ENCODE peak calls at places on chromosomes 5 and 9, in nine cellular contexts. B is keratinocyte, U is H1, Y is fibroblast of lung, W is K562, G is neural progenitor cell, P is HFFc6, S is GM13977, J is endothelial cell. Z is an unnamed sample.

GRCh38 chr5:128763324-128763723 is 202.0 kb upstream of the SLC27A6 start:
- DNase-seq in B (no peak), U (no peak), Y (no peak), W (no peak), G (no peak), P (no peak), S (no peak), J (no peak), Z (no peak)

GRCh38 chr9:4668604-4669003 is 2.3 kb upstream of the SPATA6L start:
- DNase-seq in B (no peak), U (no peak), Y (no peak), W (no peak), G (no peak), P (no peak), S (no peak), J (no peak), Z (no peak)

GRCh38 chr9:33151007-33151557 is 16.1 kb downstream of the B4GALT1 start:
- DNase-seq in B (no peak), U (no peak), Y (peak), W (no peak), G (no peak), P (peak), S (no peak), J (no peak), Z (no peak)

GRCh38 chr9:98772364-98773155 is 23.8 kb downstream of the ANKS6 start:
- DNase-seq in B (no peak), U (peak), Y (no peak), W (no peak), G (no peak), P (no peak), S (no peak), J (no peak), Z (no peak)

GRCh38 chr5:115184780-115185179 is 15.1 kb upstream of the TRIM36 start:
- DNase-seq in B (no peak), U (no peak), Y (peak), W (no peak), G (no peak), P (peak), S (no peak), J (no peak), Z (no peak)

GRCh38 chr5:1793966-1794895 is 5.4 kb downstream of the MRPL36 start:
- DNase-seq in B (no peak), U (no peak), Y (peak), W (no peak), G (no peak), P (peak), S (no peak), J (no peak), Z (no peak)

GRCh38 chr5:152329191-152329590 is 75.9 kb downstream of the NMUR2 start:
- DNase-seq in B (no peak), U (no peak), Y (no peak), W (no peak), G (no peak), P (no peak), S (no peak), J (no peak), Z (no peak)

GRCh38 chr9:5817776-5818336 is 15.1 kb downstream of the ERMP1 start:
- DNase-seq in B (no peak), U (no peak), Y (peak), W (no peak), G (no peak), P (peak), S (no peak), J (no peak), Z (peak)

GRCh38 chr9:28735943-28736342 is 1162.7 kb upstream of the C9orf72 start:
- DNase-seq in B (no peak), U (no peak), Y (no peak), W (no peak), G (no peak), P (no peak), S (no peak), J (no peak), Z (no peak)

GRCh38 chr9:105426657-105427056 is 21.2 kb upstream of the FSD1L start:
- DNase-seq in B (no peak), U (no peak), Y (no peak), W (no peak), G (no peak), P (no peak), S (no peak), J (no peak), Z (no peak)

GRCh38 chr9:72396247-72397091 is 31.5 kb upstream of the ZFAND5 start:
- DNase-seq in B (no peak), U (no peak), Y (peak), W (no peak), G (no peak), P (peak), S (no peak), J (no peak), Z (no peak)

GRCh38 chr5:4984461-4984860 is 155.7 kb upstream of the ADAMTS16 start:
- DNase-seq in B (no peak), U (no peak), Y (no peak), W (no peak), G (no peak), P (no peak), S (no peak), J (no peak), Z (no peak)

GRCh38 chr5:180787025-180787424 is 15.6 kb downstream of the MGAT1 start:
- DNase-seq in B (no peak), U (no peak), Y (no peak), W (no peak), G (peak), P (no peak), S (no peak), J (peak), Z (no peak)

GRCh38 chr9:137221095-137221374 is 1.0 kb downstream of the RNF208 start:
- DNase-seq in B (no peak), U (no peak), Y (no peak), W (no peak), G (no peak), P (no peak), S (no peak), J (no peak), Z (no peak)

GRCh38 chr9:16112116-16112515 is 559.3 kb downstream of the CCDC171 start:
- DNase-seq in B (no peak), U (peak), Y (no peak), W (no peak), G (peak), P (no peak), S (no peak), J (no peak), Z (no peak)

GRCh38 chr9:128094166-128094949 is 26.3 kb downstream of the SLC25A25 start:
- DNase-seq in B (peak), U (no peak), Y (peak), W (peak), G (peak), P (peak), S (peak), J (peak), Z (peak)

GRCh38 chr5:34034497-34035327 is 8.3 kb downstream of the C1QTNF3 start:
- DNase-seq in B (no peak), U (no peak), Y (no peak), W (no peak), G (no peak), P (no peak), S (no peak), J (no peak), Z (no peak)

GRCh38 chr5:154466147-154466546 is 11.9 kb downstream of the HAND1 start:
- DNase-seq in B (no peak), U (no peak), Y (no peak), W (no peak), G (no peak), P (no peak), S (no peak), J (no peak), Z (no peak)

GRCh38 chr9:137147091-137147792 is 8.3 kb downstream of the GRIN1 start:
- DNase-seq in B (no peak), U (no peak), Y (no peak), W (no peak), G (no peak), P (no peak), S (no peak), J (no peak), Z (no peak)

GRCh38 chr9:124511426-124511840 is 4.2 kb upstream of the NR5A1 start:
- DNase-seq in B (no peak), U (peak), Y (no peak), W (peak), G (no peak), P (peak), S (peak), J (no peak), Z (no peak)

GRCh38 chr5:143085319-143085917 is 315.2 kb downstream of the ARHGAP26 start:
- DNase-seq in B (no peak), U (no peak), Y (peak), W (no peak), G (no peak), P (no peak), S (no peak), J (no peak), Z (no peak)

GRCh38 chr9:129026442-129027223 is 1.5 kb downstream of the SH3GLB2 start:
- DNase-seq in B (no peak), U (no peak), Y (peak), W (no peak), G (peak), P (no peak), S (no peak), J (no peak), Z (peak)

GRCh38 chr5:83589786-83590185 is 118.2 kb downstream of the VCAN start:
- DNase-seq in B (no peak), U (no peak), Y (no peak), W (no peak), G (no peak), P (no peak), S (no peak), J (no peak), Z (no peak)

GRCh38 chr9:93090091-93090655 is 5.8 kb upstream of the CARD19 start:
- DNase-seq in B (no peak), U (no peak), Y (no peak), W (no peak), G (peak), P (no peak), S (no peak), J (no peak), Z (no peak)

GRCh38 chr9:93087971-93088655 is 7.9 kb upstream of the CARD19 start:
- DNase-seq in B (no peak), U (no peak), Y (no peak), W (no peak), G (peak), P (no peak), S (no peak), J (no peak), Z (no peak)

GRCh38 chr9:93088656-93089015 is 7.4 kb upstream of the CARD19 start:
- DNase-seq in B (no peak), U (no peak), Y (no peak), W (no peak), G (no peak), P (no peak), S (no peak), J (no peak), Z (no peak)

GRCh38 chr9:93089024-93089423 is 7.0 kb upstream of the CARD19 start:
- DNase-seq in B (no peak), U (no peak), Y (no peak), W (no peak), G (peak), P (no peak), S (no peak), J (no peak), Z (no peak)

DNA sequence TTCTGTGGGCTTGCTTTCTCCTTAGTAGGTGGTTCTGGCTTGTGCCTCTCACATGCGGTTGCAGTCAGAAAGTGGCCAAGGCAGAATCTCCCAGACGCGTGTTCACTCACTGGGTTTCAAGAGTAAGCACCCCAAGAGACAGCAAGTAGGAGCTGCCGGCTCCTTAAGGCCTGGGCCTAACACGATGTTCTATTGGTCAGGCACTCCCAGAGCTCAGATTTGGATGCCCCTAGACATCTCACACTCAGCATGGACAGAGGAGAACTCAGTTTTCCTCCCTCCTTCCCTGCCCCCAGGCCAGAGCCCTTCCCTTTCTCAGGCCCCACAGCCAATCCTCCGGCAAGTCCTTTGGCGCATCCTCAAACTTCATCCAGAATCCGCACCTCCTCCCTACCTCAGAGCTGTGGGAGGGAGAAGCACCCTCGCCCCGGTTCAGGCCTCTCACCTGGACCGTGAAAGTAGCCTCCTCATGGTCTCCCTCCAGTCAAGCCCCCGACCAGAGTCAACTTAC is 6.5 kb upstream of the CARD19 start:
- DNase-seq in B (no peak), U (no peak), Y (no peak), W (no peak), G (peak), P (no peak), S (no peak), J (no peak), Z (no peak)
- TF ChIP-seq CTCF in B (no peak), U (no peak), Y (no peak), W (no peak), G (no peak), P (no peak), S (no peak), J (no peak), Z (no peak)

GRCh38 chr5:37840036-37840909 is at the start of gene GDNF:
- DNase-seq in B (no peak), U (peak), Y (peak), W (no peak), G (peak), P (peak), S (peak), J (peak), Z (peak)
- TF ChIP-seq CTCF in B (peak), U (no peak), Y (no peak), W (no peak), G (peak), P (peak), S (peak), J (no peak), Z (no peak)

DNA sequence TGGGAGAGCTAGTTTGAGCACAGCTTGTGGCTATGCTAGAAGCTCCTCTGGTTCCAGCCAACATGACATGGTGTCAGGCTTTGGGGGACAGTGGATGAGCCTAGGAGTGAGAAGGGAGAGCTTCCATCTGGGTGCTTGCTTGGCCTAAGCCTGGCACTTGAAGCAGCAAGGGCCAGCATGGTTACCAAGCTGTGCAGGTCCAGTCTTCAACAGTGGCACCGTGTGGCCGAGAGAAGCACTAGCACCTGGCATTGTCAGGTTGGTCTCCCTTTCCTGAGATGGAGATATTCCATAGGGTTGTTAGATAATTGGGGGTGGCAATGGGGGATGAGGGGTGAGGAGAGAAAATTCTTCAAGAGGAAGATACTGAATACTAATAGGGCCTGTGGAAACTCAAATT is 261.9 kb downstream of the PBX3 start:
- DNase-seq in B (no peak), U (no peak), Y (no peak), W (peak), G (no peak), P (no peak), S (no peak), J (no peak), Z (no peak)
- TF ChIP-seq CTCF in B (peak), U (peak), Y (peak), W (peak), G (peak), P (peak), S (peak), J (peak), Z (no peak)

GRCh38 chr5:162703914-162704313 is 636.3 kb downstream of the GABRG2 start:
- DNase-seq in B (no peak), U (no peak), Y (no peak), W (no peak), G (peak), P (no peak), S (no peak), J (no peak), Z (no peak)

DNA sequence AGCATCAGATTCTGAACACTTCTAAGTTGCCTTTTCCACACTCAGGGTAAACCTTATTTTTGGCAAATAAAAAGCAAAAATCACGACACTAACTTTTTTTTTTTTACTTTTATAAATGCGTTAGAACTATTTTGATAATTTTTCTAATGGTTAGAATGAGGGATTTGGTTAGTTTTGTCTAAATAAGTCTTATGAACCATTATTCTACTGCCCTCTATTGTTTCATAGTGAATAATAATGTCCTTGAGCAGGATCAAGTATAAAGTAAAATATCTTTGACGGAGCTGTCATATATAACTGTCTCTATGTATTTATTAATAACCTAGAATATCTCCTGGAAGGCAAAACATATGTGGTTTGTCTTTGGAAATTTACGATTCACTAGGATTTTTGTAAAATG is 631.8 kb downstream of the GABRG2 start:
- DNase-seq in B (no peak), U (no peak), Y (no peak), W (no peak), G (no peak), P (no peak), S (no peak), J (no peak), Z (no peak)
- TF ChIP-seq CTCF in B (no peak), U (no peak), Y (no peak), W (no peak), G (no peak), P (no peak), S (no peak), J (no peak), Z (no peak)

GRCh38 chr5:82354543-82354942 is 76.4 kb upstream of the RPS23 start:
- DNase-seq in B (no peak), U (no peak), Y (no peak), W (no peak), G (no peak), P (no peak), S (no peak), J (no peak), Z (no peak)

GRCh38 chr5:82349651-82350050 is 71.5 kb upstream of the RPS23 start:
- DNase-seq in B (no peak), U (peak), Y (no peak), W (peak), G (peak), P (peak), S (no peak), J (peak), Z (peak)

GRCh38 chr5:82351754-82352145 is 73.6 kb upstream of the RPS23 start:
- DNase-seq in B (peak), U (no peak), Y (peak), W (peak), G (peak), P (peak), S (peak), J (no peak), Z (peak)

GRCh38 chr5:82353522-82353921 is 75.4 kb upstream of the RPS23 start:
- DNase-seq in B (no peak), U (no peak), Y (no peak), W (no peak), G (no peak), P (no peak), S (no peak), J (no peak), Z (no peak)

GRCh38 chr5:82352146-82352791 is 74.1 kb upstream of the RPS23 start:
- DNase-seq in B (peak), U (no peak), Y (peak), W (no peak), G (no peak), P (no peak), S (no peak), J (no peak), Z (no peak)
- TF ChIP-seq CTCF in B (no peak), U (no peak), Y (no peak), W (no peak), G (no peak), P (peak), S (no peak), J (peak), Z (no peak)

DNA sequence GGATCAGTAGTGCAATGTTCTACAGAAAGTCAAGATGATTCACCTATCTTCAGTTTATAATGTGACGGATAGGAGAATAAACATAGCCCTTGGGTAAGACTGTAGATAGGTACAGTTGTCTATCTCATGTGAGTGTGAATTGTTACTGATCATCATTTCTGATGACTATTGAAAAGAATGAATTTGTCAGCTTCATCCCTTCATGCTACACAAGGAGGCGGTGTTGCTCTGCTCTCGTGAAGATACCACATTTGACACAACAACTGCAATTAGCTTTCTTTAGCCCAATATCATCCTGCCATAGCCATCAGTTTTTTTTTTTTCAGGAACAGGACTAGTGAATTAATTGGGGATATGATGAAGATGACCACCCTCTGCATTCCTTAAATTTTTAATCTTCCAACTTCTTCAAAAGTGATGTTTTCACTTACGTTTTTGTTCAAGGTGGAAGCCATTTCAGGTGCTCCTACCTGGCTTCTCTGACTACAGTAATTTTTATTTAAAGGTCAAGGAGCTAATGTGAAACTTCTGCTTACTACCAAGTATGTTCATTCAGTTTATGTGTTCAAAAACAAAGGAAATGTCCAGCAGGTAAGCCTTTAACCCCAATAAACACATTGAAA is 152.9 kb upstream of the MOCS2 start:
- DNase-seq in B (no peak), U (no peak), Y (peak), W (peak), G (peak), P (peak), S (no peak), J (peak), Z (peak)
- TF ChIP-seq CTCF in B (peak), U (peak), Y (peak), W (peak), G (peak), P (peak), S (peak), J (peak), Z (peak)

GRCh38 chr5:140408750-140409241 is 7.2 kb downstream of the ANKHD1 start:
- DNase-seq in B (no peak), U (peak), Y (peak), W (no peak), G (no peak), P (no peak), S (no peak), J (no peak), Z (peak)
- TF ChIP-seq CTCF in B (no peak), U (no peak), Y (no peak), W (no peak), G (no peak), P (no peak), S (no peak), J (no peak), Z (no peak)

GRCh38 chr5:80487829-80488708 is at the start of gene FAM151B:
- DNase-seq in B (no peak), U (peak), Y (peak), W (no peak), G (peak), P (peak), S (peak), J (peak), Z (peak)
- TF ChIP-seq CTCF in B (peak), U (peak), Y (peak), W (no peak), G (peak), P (peak), S (peak), J (no peak), Z (no peak)